ENCODE peak calls at places on chromosomes 4 and X, in five cellular contexts. One of them, this sample, is unnamed.

GRCh38 chr4:143287571-143287923 is 49.1 kb upstream of the GAB1 start:
- DNase-seq in neuronal stem cell: no peak
- DNase-seq in mesendoderm: peak; percentile 72
- DNase-seq in IMR-90: no peak
- DNase-seq in H1: no peak
- DNase-seq in this sample: no peak

GRCh38 chrX:35842657-35843056 is 44.5 kb downstream of the MAGEB16 start:
- DNase-seq in neuronal stem cell: no peak
- DNase-seq in mesendoderm: no peak
- DNase-seq in IMR-90: no peak
- DNase-seq in H1: no peak
- DNase-seq in this sample: no peak

GRCh38 chrX:19964017-19964710 is 26.7 kb downstream of the BCLAF3 start:
- DNase-seq in neuronal stem cell: no peak
- DNase-seq in mesendoderm: no peak
- DNase-seq in IMR-90: no peak
- DNase-seq in H1: no peak
- DNase-seq in this sample: no peak

GRCh38 chrX:106919932-106920452 is at the start of gene CLDN2:
- DNase-seq in neuronal stem cell: peak; percentile 75
- DNase-seq in mesendoderm: peak; percentile 72
- DNase-seq in IMR-90: no peak
- DNase-seq in H1: peak; percentile 31
- DNase-seq in this sample: no peak

GRCh38 chrX:54043084-54043483 is 1.2 kb downstream of the PHF8 start:
- DNase-seq in neuronal stem cell: peak; percentile 2
- DNase-seq in mesendoderm: no peak
- DNase-seq in IMR-90: no peak
- DNase-seq in H1: no peak
- DNase-seq in this sample: no peak

GRCh38 chr4:103008875-103009729 is 10.4 kb downstream of the SLC9B1 start:
- DNase-seq in neuronal stem cell: peak; percentile 54
- DNase-seq in mesendoderm: peak; percentile 65
- DNase-seq in IMR-90: peak; percentile 80
- DNase-seq in H1: no peak
- DNase-seq in this sample: peak; percentile 86

GRCh38 chrX:97524997-97525396 is 641.3 kb downstream of the RPA4 start:
- DNase-seq in neuronal stem cell: no peak
- DNase-seq in mesendoderm: peak; percentile 86
- DNase-seq in IMR-90: no peak
- DNase-seq in H1: no peak
- DNase-seq in this sample: peak; percentile 11

GRCh38 chr4:112284662-112285411 is 867 bp downstream of the TIFA start:
- DNase-seq in neuronal stem cell: no peak
- DNase-seq in mesendoderm: no peak
- DNase-seq in IMR-90: peak; percentile 24
- DNase-seq in H1: no peak
- DNase-seq in this sample: peak; percentile 49

GRCh38 chrX:63503541-63503940 is 152.4 kb upstream of the SPIN4 start:
- DNase-seq in neuronal stem cell: peak; percentile 48
- DNase-seq in mesendoderm: peak; percentile 87
- DNase-seq in IMR-90: peak; percentile 20
- DNase-seq in H1: no peak
- DNase-seq in this sample: no peak

GRCh38 chrX:47958943-47959342 is 44.8 kb downstream of the ZNF182 start:
- DNase-seq in neuronal stem cell: no peak
- DNase-seq in mesendoderm: peak; percentile 78
- DNase-seq in IMR-90: no peak
- DNase-seq in H1: no peak
- DNase-seq in this sample: peak; percentile 33

GRCh38 chr4:45578874-45579273 is 545.0 kb downstream of the GABRG1 start:
- DNase-seq in neuronal stem cell: no peak
- DNase-seq in mesendoderm: peak; percentile 15
- DNase-seq in IMR-90: no peak
- DNase-seq in H1: no peak
- DNase-seq in this sample: no peak

GRCh38 chrX:146409528-146409927 is 400.0 kb upstream of the CXorf51B start:
- DNase-seq in neuronal stem cell: no peak
- DNase-seq in mesendoderm: no peak
- DNase-seq in IMR-90: no peak
- DNase-seq in H1: no peak
- DNase-seq in this sample: no peak

GRCh38 chrX:13652256-13653021 is 502 bp upstream of the TCEANC start:
- DNase-seq in neuronal stem cell: no peak
- DNase-seq in mesendoderm: no peak
- DNase-seq in IMR-90: peak; percentile 98
- DNase-seq in H1: no peak
- DNase-seq in this sample: no peak

GRCh38 chrX:130594453-130594916 is 192.7 kb downstream of the RBMX2 start:
- DNase-seq in neuronal stem cell: no peak
- DNase-seq in mesendoderm: no peak
- DNase-seq in IMR-90: no peak
- DNase-seq in H1: no peak
- DNase-seq in this sample: no peak

GRCh38 chr4:148030486-148030885 is 298.6 kb downstream of the ARHGAP10 start:
- DNase-seq in neuronal stem cell: no peak
- DNase-seq in mesendoderm: no peak
- DNase-seq in IMR-90: peak; percentile 75
- DNase-seq in H1: no peak
- DNase-seq in this sample: no peak

GRCh38 chr4:89681219-89681618 is 155.7 kb downstream of the SNCA start:
- DNase-seq in neuronal stem cell: peak; percentile 12
- DNase-seq in mesendoderm: peak; percentile 69
- DNase-seq in IMR-90: no peak
- DNase-seq in H1: peak; percentile 53
- DNase-seq in this sample: peak; percentile 28

GRCh38 chr4:54487491-54487890 is 170.3 kb upstream of the KIT start:
- DNase-seq in neuronal stem cell: no peak
- DNase-seq in mesendoderm: no peak
- DNase-seq in IMR-90: peak; percentile 51
- DNase-seq in H1: no peak
- DNase-seq in this sample: peak; percentile 80

GRCh38 chr4:7890635-7891393 is 48.8 kb downstream of the AFAP1 start:
- DNase-seq in neuronal stem cell: no peak
- DNase-seq in mesendoderm: peak; percentile 67
- DNase-seq in IMR-90: peak; percentile 92
- DNase-seq in H1: no peak
- DNase-seq in this sample: no peak

GRCh38 chrX:108304210-108304609 is 134.0 kb downstream of the COL4A6 start:
- DNase-seq in neuronal stem cell: no peak
- DNase-seq in mesendoderm: peak; percentile 37
- DNase-seq in IMR-90: peak; percentile 7
- DNase-seq in H1: no peak
- DNase-seq in this sample: no peak

GRCh38 chrX:46698691-46699090 is 60.2 kb downstream of the SLC9A7 start:
- DNase-seq in neuronal stem cell: no peak
- DNase-seq in mesendoderm: no peak
- DNase-seq in IMR-90: no peak
- DNase-seq in H1: no peak
- DNase-seq in this sample: no peak

GRCh38 chrX:101429934-101430333 is 21.9 kb downstream of the HNRNPH2 start:
- DNase-seq in neuronal stem cell: no peak
- DNase-seq in mesendoderm: no peak
- DNase-seq in IMR-90: peak; percentile 69
- DNase-seq in H1: no peak
- DNase-seq in this sample: no peak

GRCh38 chrX:77930581-77930980 is 20.1 kb downstream of the ATP7A start:
- DNase-seq in neuronal stem cell: no peak
- DNase-seq in mesendoderm: no peak
- DNase-seq in IMR-90: no peak
- DNase-seq in H1: no peak
- DNase-seq in this sample: no peak

GRCh38 chr4:151641167-151641566 is 119.6 kb downstream of the GATB start:
- DNase-seq in neuronal stem cell: no peak
- DNase-seq in mesendoderm: no peak
- DNase-seq in IMR-90: peak; percentile 33
- DNase-seq in H1: no peak
- DNase-seq in this sample: peak; percentile 74

GRCh38 chrX:15465347-15465746 is 27.8 kb downstream of the PIR start:
- DNase-seq in neuronal stem cell: no peak
- DNase-seq in mesendoderm: no peak
- DNase-seq in IMR-90: peak; percentile 39
- DNase-seq in H1: no peak
- DNase-seq in this sample: no peak

DNA sequence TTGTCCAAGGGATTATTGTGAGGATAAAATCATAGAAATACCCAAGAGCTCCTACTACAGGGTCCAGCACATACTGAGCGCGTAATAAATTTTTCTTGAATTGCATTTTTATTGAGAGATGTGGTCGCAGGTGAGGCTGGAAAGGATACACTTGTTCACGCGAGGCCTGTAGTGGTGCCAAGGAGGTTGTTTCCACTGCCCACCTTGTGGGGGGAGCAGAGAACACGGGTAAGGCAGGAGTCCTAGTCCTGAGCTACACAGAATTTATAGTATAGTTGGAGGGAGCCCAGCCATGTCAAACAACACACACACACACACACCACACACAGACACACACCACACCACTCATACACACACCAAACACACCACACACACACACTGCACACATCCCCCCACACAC is 31.8 kb upstream of the CYP4V2 start:
- DNase-seq in neuronal stem cell: no peak
- DNase-seq in mesendoderm: no peak
- DNase-seq in IMR-90: no peak
- DNase-seq in H1: no peak
- DNase-seq in this sample: no peak
- H3K9ac ChIP-seq in neuronal stem cell: no peak overlapping the region
- H3K9ac ChIP-seq in mesendoderm: no peak overlapping the region
- H3K9ac ChIP-seq in IMR-90: no peak overlapping the region
- H3K9ac ChIP-seq in H1: no peak overlapping the region
- H3K9ac ChIP-seq in this sample: no peak overlapping the region

GRCh38 chr4:6777636-6778281 is 4.8 kb upstream of the KIAA0232 start:
- DNase-seq in neuronal stem cell: no peak
- DNase-seq in mesendoderm: no peak
- DNase-seq in IMR-90: no peak
- DNase-seq in H1: no peak
- DNase-seq in this sample: no peak
- H3K4me2 ChIP-seq in neuronal stem cell: no peak overlapping the region
- H3K4me2 ChIP-seq in mesendoderm: no peak overlapping the region
- H3K4me2 ChIP-seq in IMR-90: no peak overlapping the region
- H3K4me2 ChIP-seq in H1: no peak overlapping the region
- H3K4me2 ChIP-seq in this sample: no peak overlapping the region

DNA sequence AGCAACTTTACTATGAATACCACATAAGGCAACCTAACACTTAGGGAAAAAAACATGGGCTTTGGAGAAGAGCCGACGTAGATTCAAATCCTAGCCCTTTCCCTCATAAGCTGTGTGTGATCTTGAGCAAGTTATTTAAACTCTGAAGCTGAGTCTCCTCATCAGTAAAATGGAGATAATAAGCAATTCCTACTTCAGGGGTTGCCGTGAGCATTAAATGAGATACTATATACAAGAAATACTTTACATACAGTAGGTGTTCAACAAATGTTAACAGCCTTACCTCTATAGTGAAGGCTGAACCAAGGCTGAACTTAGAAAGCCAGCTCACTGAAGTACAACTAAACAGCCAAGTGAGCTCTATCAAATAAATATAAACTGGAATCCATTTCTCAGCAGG is 146.2 kb upstream of the DKK2 start:
- DNase-seq in neuronal stem cell: no peak
- DNase-seq in mesendoderm: no peak
- DNase-seq in IMR-90: no peak
- DNase-seq in H1: no peak
- DNase-seq in this sample: no peak
- H3K18ac ChIP-seq in neuronal stem cell: no peak overlapping the region
- H3K18ac ChIP-seq in mesendoderm: no peak overlapping the region
- H3K18ac ChIP-seq in IMR-90: no peak overlapping the region
- H3K18ac ChIP-seq in H1: no peak overlapping the region
- H3K18ac ChIP-seq in this sample: no peak overlapping the region

DNA sequence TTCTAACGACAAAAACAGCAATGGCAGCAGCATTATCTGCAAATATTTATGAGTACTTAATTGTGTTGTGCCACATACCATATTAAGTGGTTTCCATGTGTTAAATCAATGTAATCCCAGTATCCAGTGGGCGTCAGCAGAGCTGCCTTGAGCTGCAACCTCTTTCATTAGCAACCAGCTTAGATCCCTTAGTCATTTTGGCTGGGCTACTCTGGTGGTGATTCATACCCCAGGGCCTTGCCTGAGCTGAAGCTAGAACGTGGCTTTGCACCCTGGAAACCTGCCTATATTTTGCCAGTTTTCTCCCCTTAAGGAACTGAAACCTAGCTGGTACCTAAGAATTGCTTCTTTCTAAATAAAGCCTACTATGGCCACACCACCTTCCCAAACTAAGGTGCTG is 474.3 kb upstream of the FTHL17 start:
- DNase-seq in neuronal stem cell: no peak
- DNase-seq in mesendoderm: peak; percentile 53
- DNase-seq in IMR-90: peak; percentile 76
- DNase-seq in H1: no peak
- DNase-seq in this sample: no peak
- H3K9ac ChIP-seq in neuronal stem cell: no peak overlapping the region
- H3K9ac ChIP-seq in mesendoderm: no peak overlapping the region
- H3K9ac ChIP-seq in IMR-90: no peak overlapping the region
- H3K9ac ChIP-seq in H1: no peak overlapping the region
- H3K9ac ChIP-seq in this sample: no peak overlapping the region

DNA sequence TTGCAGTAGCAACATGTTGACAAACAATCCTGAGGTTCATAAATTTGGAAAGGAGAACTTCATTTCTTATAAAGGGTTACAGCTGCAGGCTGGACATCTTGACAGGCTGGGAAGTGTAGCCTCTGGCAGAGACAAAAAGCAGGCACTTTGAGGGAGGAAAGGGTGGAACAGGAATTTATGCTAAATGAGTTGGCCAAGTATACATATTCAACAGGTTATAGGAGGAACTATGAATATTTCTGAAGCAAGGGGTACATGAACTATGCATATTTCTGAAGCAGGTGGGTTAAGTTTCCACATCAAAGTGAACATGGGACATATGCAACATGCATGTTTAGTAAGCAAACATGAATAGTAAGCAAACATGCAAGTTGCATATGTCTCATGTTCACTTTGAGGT is 1.6 kb upstream of the ANTXR2 start:
- DNase-seq in neuronal stem cell: no peak
- DNase-seq in mesendoderm: no peak
- DNase-seq in IMR-90: no peak
- DNase-seq in H1: no peak
- DNase-seq in this sample: no peak
- H3K4me2 ChIP-seq in neuronal stem cell: no peak overlapping the region
- H3K4me2 ChIP-seq in mesendoderm: no peak overlapping the region
- H3K4me2 ChIP-seq in IMR-90: no peak overlapping the region
- H3K4me2 ChIP-seq in H1: no peak overlapping the region
- H3K4me2 ChIP-seq in this sample: no peak overlapping the region

DNA sequence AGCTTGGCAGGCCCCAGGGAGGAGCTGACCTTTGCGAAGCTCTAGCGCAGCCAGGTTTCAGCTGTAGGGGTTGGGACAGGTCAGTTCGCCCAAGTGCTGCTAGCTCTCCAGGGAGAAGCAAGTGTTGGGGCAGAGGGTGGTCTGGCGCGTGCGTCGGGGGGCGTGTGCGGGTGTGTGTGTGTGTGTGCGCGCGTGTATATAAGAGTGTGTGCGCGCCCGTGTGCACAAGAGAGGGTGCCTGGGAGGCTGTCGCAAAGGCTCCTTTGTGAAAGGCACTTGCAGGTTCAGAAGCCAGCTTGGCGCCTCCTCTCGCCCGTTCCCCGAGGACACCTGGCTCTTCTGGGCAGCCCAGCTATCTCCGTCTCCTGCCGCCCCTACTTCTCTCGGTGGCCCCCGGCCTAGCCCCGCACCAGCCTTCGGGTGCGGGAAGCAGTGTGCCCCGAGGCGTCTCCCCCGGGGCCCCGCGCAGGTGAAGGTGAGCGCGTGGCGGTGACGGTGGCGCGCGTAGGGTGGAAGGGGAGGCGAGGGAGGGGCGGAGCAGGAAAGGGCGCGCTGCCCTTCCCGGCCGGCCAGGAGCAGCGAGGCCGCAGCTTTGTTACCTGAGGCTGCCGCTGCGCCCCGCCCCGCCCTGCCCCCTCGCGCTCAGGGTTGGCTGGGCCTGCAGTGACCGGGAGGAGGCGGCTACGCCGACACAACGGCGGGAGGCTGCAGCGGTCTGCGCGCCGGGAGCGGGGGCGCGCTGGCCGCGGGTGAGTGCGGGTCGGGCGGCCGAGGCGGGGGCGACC is at the start of gene FHDC1:
- DNase-seq in neuronal stem cell: peak; percentile 51
- DNase-seq in mesendoderm: peak; percentile 93
- DNase-seq in IMR-90: no peak
- DNase-seq in H1: no peak
- DNase-seq in this sample: peak; percentile 88
- H3K18ac ChIP-seq in neuronal stem cell: peak within 1 kb of the TSS; percentile 98
- H3K18ac ChIP-seq in mesendoderm: peak within 1 kb of the TSS; percentile 71
- H3K18ac ChIP-seq in IMR-90: no peak within 1 kb of the TSS
- H3K18ac ChIP-seq in H1: peak within 1 kb of the TSS; percentile 91
- H3K18ac ChIP-seq in this sample: peak within 1 kb of the TSS; percentile 90